ENCODE peak calls at places on chromosomes 12 and 14, in four cellular contexts. One of them, this sample, is unnamed.

GRCh38 chr12:51721281-51721940 is 127.1 kb downstream of the FIGNL2 start:
- DNase-seq in stomach: no peak
- DNase-seq in HepG2: no peak
- DNase-seq in H54: no peak
- DNase-seq in this sample: no peak

GRCh38 chr14:55000381-55000780 is 26.5 kb downstream of the WDHD1 start:
- DNase-seq in stomach: no peak
- DNase-seq in HepG2: no peak
- DNase-seq in H54: no peak
- DNase-seq in this sample: no peak

GRCh38 chr14:51697848-51698247 is 46.1 kb downstream of the FRMD6 start:
- DNase-seq in stomach: no peak
- DNase-seq in HepG2: no peak
- DNase-seq in H54: no peak
- DNase-seq in this sample: no peak

GRCh38 chr12:9710584-9711375 is 22.1 kb downstream of the CLECL1 start:
- DNase-seq in stomach: no peak
- DNase-seq in HepG2: no peak
- DNase-seq in H54: no peak
- DNase-seq in this sample: no peak

GRCh38 chr12:77102691-77103090 is 37.3 kb upstream of the E2F7 start:
- DNase-seq in stomach: no peak
- DNase-seq in HepG2: no peak
- DNase-seq in H54: no peak
- DNase-seq in this sample: no peak

GRCh38 chr12:42652048-42652447 is 62.5 kb upstream of the PRICKLE1 start:
- DNase-seq in stomach: no peak
- DNase-seq in HepG2: no peak
- DNase-seq in H54: no peak
- DNase-seq in this sample: no peak

GRCh38 chr12:106345739-106346138 is 11.8 kb upstream of the POLR3B start:
- DNase-seq in stomach: peak; percentile 27
- DNase-seq in HepG2: peak; percentile 77
- DNase-seq in H54: no peak
- DNase-seq in this sample: peak; percentile 43

GRCh38 chr12:131205534-131205933 is 251.8 kb downstream of the ADGRD1 start:
- DNase-seq in stomach: no peak
- DNase-seq in HepG2: no peak
- DNase-seq in H54: no peak
- DNase-seq in this sample: no peak

GRCh38 chr14:71169028-71169427 is 261.8 kb downstream of the PCNX1 start:
- DNase-seq in stomach: no peak
- DNase-seq in HepG2: no peak
- DNase-seq in H54: no peak
- DNase-seq in this sample: no peak

GRCh38 chr14:77064535-77065178 is 33.4 kb upstream of the CIPC start:
- DNase-seq in stomach: no peak
- DNase-seq in HepG2: no peak
- DNase-seq in H54: no peak
- DNase-seq in this sample: no peak

GRCh38 chr12:11969437-11970154 is 101.1 kb upstream of the BCL2L14 start:
- DNase-seq in stomach: no peak
- DNase-seq in HepG2: no peak
- DNase-seq in H54: no peak
- DNase-seq in this sample: no peak

GRCh38 chr14:89165810-89166209 is 251.2 kb downstream of the FOXN3 start:
- DNase-seq in stomach: no peak
- DNase-seq in HepG2: no peak
- DNase-seq in H54: no peak
- DNase-seq in this sample: no peak

GRCh38 chr12:108211161-108211560 is 82.1 kb downstream of the WSCD2 start:
- DNase-seq in stomach: no peak
- DNase-seq in HepG2: no peak
- DNase-seq in H54: no peak
- DNase-seq in this sample: no peak

GRCh38 chr12:59040651-59041050 is 120.3 kb upstream of the LRIG3 start:
- DNase-seq in stomach: no peak
- DNase-seq in HepG2: no peak
- DNase-seq in H54: no peak
- DNase-seq in this sample: no peak

GRCh38 chr14:51395361-51395849 is 155.4 kb downstream of the TMX1 start:
- DNase-seq in stomach: no peak
- DNase-seq in HepG2: no peak
- DNase-seq in H54: peak; percentile 23
- DNase-seq in this sample: no peak

GRCh38 chr12:103623716-103624115 is 36.6 kb downstream of the STAB2 start:
- DNase-seq in stomach: no peak
- DNase-seq in HepG2: no peak
- DNase-seq in H54: no peak
- DNase-seq in this sample: no peak

GRCh38 chr14:101876539-101876938 is 87.8 kb upstream of the DYNC1H1 start:
- DNase-seq in stomach: peak; percentile 56
- DNase-seq in HepG2: no peak
- DNase-seq in H54: no peak
- DNase-seq in this sample: peak; percentile 75

GRCh38 chr14:31371651-31372050 is 48.7 kb downstream of the HEATR5A start:
- DNase-seq in stomach: no peak
- DNase-seq in HepG2: no peak
- DNase-seq in H54: no peak
- DNase-seq in this sample: no peak

DNA sequence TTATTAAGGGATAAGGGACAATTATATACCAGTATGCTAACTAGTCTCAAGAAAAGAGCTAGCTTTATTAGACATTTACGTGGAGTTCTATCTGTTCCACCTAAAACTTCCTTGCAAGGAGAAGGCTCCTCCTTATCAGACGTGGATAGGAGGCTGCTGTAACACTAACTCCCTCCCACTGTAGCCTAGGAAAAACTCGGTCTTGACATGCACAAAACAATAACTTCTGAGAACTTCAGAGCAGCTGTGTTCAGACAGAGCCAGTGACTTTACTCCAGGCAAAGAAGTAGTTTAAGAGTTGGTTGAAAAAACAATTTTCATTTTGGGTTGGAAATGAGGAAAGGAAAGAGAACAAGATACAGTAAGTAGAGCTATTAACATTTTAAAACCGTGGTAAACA is 2.7 kb downstream of the ATF7 start:
- DNase-seq in stomach: no peak
- DNase-seq in HepG2: no peak
- DNase-seq in H54: no peak
- DNase-seq in this sample: peak; percentile 30
- TF ChIP-seq POLR2A in stomach: no peak
- TF ChIP-seq POLR2A in HepG2: no peak
- TF ChIP-seq POLR2A in H54: no peak
- TF ChIP-seq POLR2A in this sample: peak; percentile 23

DNA sequence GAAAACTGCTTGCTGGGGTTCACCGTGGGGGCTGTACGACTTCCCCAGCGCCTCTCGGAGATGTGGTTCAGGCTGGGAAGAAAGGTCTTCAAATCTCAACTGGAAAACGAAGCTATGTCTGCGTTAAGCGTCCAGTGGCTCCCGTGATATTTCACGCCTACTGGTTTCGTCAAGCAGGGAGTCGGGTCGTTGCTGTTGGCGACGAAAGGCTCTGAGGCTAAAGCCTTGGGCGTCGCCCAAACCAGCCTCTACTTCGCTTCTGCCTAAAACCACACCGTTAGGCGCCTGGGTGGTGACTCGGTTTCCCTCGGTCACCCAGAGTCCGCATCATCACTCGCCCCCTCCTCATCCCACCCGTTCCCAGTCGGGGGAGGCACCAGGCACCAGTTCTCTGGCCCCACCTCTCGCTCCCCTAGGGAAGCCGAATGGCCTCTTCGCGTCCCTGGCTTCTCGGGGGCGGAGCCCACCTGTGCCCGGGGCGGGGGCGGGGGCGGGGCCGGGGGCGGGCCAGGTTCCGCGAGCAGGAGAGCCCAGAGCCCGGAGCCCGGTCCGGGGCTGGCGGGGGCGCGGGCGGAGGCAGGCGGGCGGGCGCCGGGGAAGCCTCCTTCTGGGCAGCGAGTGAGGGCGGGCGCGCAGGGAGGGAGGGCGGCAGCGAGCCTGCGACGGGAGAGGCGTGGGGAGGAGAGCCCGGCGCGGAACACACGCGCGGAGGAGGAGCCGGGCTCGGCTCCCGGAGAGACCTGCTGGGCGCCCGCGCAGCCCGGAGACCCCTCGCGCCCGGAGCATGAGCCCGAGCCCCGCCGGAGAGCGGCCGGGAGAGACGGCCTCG is at the start of gene B4GALNT3:
- DNase-seq in stomach: peak; percentile 83
- DNase-seq in HepG2: no peak
- DNase-seq in H54: no peak
- DNase-seq in this sample: peak; percentile 23
- TF ChIP-seq POLR2A in stomach: no peak
- TF ChIP-seq POLR2A in HepG2: no peak
- TF ChIP-seq POLR2A in H54: peak; percentile 15
- TF ChIP-seq POLR2A in this sample: no peak

GRCh38 chr12:111705672-111706071 is 19.8 kb downstream of the ACAD10 start:
- DNase-seq in stomach: no peak
- DNase-seq in HepG2: no peak
- DNase-seq in H54: no peak
- DNase-seq in this sample: no peak
- TF ChIP-seq POLR2A in stomach: no peak
- TF ChIP-seq POLR2A in HepG2: no peak
- TF ChIP-seq POLR2A in H54: no peak
- TF ChIP-seq POLR2A in this sample: no peak

GRCh38 chr12:3049176-3049575 is 28.0 kb upstream of the TSPAN9 start:
- DNase-seq in stomach: no peak
- DNase-seq in HepG2: no peak
- DNase-seq in H54: no peak
- DNase-seq in this sample: no peak
- TF ChIP-seq POLR2A in stomach: no peak
- TF ChIP-seq POLR2A in HepG2: no peak
- TF ChIP-seq POLR2A in H54: no peak
- TF ChIP-seq POLR2A in this sample: no peak

This sample was measured in erythroblast.